ENCODE peak calls at places on chromosome 3, in six cellular contexts. One of them, this sample, is unnamed.

GRCh38 chr3:61955483-61955882 is 394.1 kb downstream of the PTPRG start:
- DNase-seq in NCI-H774: no peak
- DNase-seq in Calu3: no peak
- DNase-seq in NCI-H1105 treated with DMSO at 0.1 percent for 48 hours: no peak
- DNase-seq in stimulated activated naive CD4-positive, alpha-beta T cell treated with Interleukin-2 at 50 U/mL for 16 hours: no peak
- DNase-seq in EL: no peak
- DNase-seq in this sample: no peak

GRCh38 chr3:72738752-72739520 is 109.3 kb downstream of the SHQ1 start:
- DNase-seq in EL: peak
- DNase-seq in NCI-H774: peak
- DNase-seq in Calu3: peak
- DNase-seq in NCI-H1105 treated with DMSO at 0.1 percent for 48 hours: peak
- DNase-seq in stimulated activated naive CD4-positive, alpha-beta T cell treated with Interleukin-2 at 50 U/mL for 16 hours: peak
- DNase-seq in this sample: peak

GRCh38 chr3:154862265-154862664 is 217.9 kb upstream of the MME start:
- DNase-seq in NCI-H1105 treated with DMSO at 0.1 percent for 48 hours: no peak
- DNase-seq in stimulated activated naive CD4-positive, alpha-beta T cell treated with Interleukin-2 at 50 U/mL for 16 hours: no peak
- DNase-seq in EL: peak
- DNase-seq in Calu3: no peak
- DNase-seq in NCI-H774: no peak
- DNase-seq in this sample: no peak

GRCh38 chr3:15214758-15215157 is 8.7 kb downstream of the CAPN7 start:
- DNase-seq in NCI-H1105 treated with DMSO at 0.1 percent for 48 hours: no peak
- DNase-seq in Calu3: no peak
- DNase-seq in NCI-H774: no peak
- DNase-seq in EL: no peak
- DNase-seq in stimulated activated naive CD4-positive, alpha-beta T cell treated with Interleukin-2 at 50 U/mL for 16 hours: no peak
- DNase-seq in this sample: no peak

GRCh38 chr3:84943379-84943778 is 15.4 kb upstream of the CADM2 start:
- DNase-seq in EL: no peak
- DNase-seq in NCI-H1105 treated with DMSO at 0.1 percent for 48 hours: no peak
- DNase-seq in Calu3: no peak
- DNase-seq in stimulated activated naive CD4-positive, alpha-beta T cell treated with Interleukin-2 at 50 U/mL for 16 hours: no peak
- DNase-seq in NCI-H774: no peak
- DNase-seq in this sample: no peak

GRCh38 chr3:16871915-16872842 is 12.6 kb upstream of the PLCL2 start:
- DNase-seq in EL: peak
- DNase-seq in stimulated activated naive CD4-positive, alpha-beta T cell treated with Interleukin-2 at 50 U/mL for 16 hours: no peak
- DNase-seq in Calu3: no peak
- DNase-seq in NCI-H1105 treated with DMSO at 0.1 percent for 48 hours: no peak
- DNase-seq in NCI-H774: no peak
- DNase-seq in this sample: no peak

GRCh38 chr3:124496066-124496465 is 234.2 kb upstream of the UMPS start:
- DNase-seq in NCI-H774: no peak
- DNase-seq in stimulated activated naive CD4-positive, alpha-beta T cell treated with Interleukin-2 at 50 U/mL for 16 hours: no peak
- DNase-seq in Calu3: no peak
- DNase-seq in NCI-H1105 treated with DMSO at 0.1 percent for 48 hours: no peak
- DNase-seq in EL: no peak
- DNase-seq in this sample: no peak

GRCh38 chr3:188288153-188288552 is 134.2 kb downstream of the LPP start:
- DNase-seq in EL: no peak
- DNase-seq in stimulated activated naive CD4-positive, alpha-beta T cell treated with Interleukin-2 at 50 U/mL for 16 hours: no peak
- DNase-seq in NCI-H1105 treated with DMSO at 0.1 percent for 48 hours: no peak
- DNase-seq in NCI-H774: no peak
- DNase-seq in Calu3: no peak
- DNase-seq in this sample: no peak

GRCh38 chr3:139388961-139389551 is 391 bp downstream of the COPB2 start:
- DNase-seq in Calu3: no peak
- DNase-seq in stimulated activated naive CD4-positive, alpha-beta T cell treated with Interleukin-2 at 50 U/mL for 16 hours: peak
- DNase-seq in EL: peak
- DNase-seq in NCI-H774: no peak
- DNase-seq in NCI-H1105 treated with DMSO at 0.1 percent for 48 hours: peak
- DNase-seq in this sample: no peak

GRCh38 chr3:194938845-194939531 is 253.3 kb downstream of the FAM43A start:
- DNase-seq in EL: no peak
- DNase-seq in stimulated activated naive CD4-positive, alpha-beta T cell treated with Interleukin-2 at 50 U/mL for 16 hours: no peak
- DNase-seq in NCI-H774: no peak
- DNase-seq in Calu3: no peak
- DNase-seq in NCI-H1105 treated with DMSO at 0.1 percent for 48 hours: no peak
- DNase-seq in this sample: no peak

GRCh38 chr3:150083653-150084037 is 113.0 kb upstream of the PFN2 start:
- DNase-seq in NCI-H774: peak
- DNase-seq in EL: peak
- DNase-seq in stimulated activated naive CD4-positive, alpha-beta T cell treated with Interleukin-2 at 50 U/mL for 16 hours: no peak
- DNase-seq in NCI-H1105 treated with DMSO at 0.1 percent for 48 hours: no peak
- DNase-seq in Calu3: no peak
- DNase-seq in this sample: no peak

GRCh38 chr3:127291611-127292010 is 3.8 kb upstream of the PRR20G start:
- DNase-seq in Calu3: no peak
- DNase-seq in stimulated activated naive CD4-positive, alpha-beta T cell treated with Interleukin-2 at 50 U/mL for 16 hours: no peak
- DNase-seq in NCI-H774: no peak
- DNase-seq in NCI-H1105 treated with DMSO at 0.1 percent for 48 hours: no peak
- DNase-seq in EL: no peak
- DNase-seq in this sample: no peak

GRCh38 chr3:45664558-45664957 is 24.6 kb upstream of the SACM1L start:
- DNase-seq in EL: no peak
- DNase-seq in NCI-H774: no peak
- DNase-seq in stimulated activated naive CD4-positive, alpha-beta T cell treated with Interleukin-2 at 50 U/mL for 16 hours: peak
- DNase-seq in Calu3: no peak
- DNase-seq in NCI-H1105 treated with DMSO at 0.1 percent for 48 hours: no peak
- DNase-seq in this sample: no peak

GRCh38 chr3:4525555-4526238 is 32.5 kb downstream of the ITPR1 start:
- DNase-seq in EL: no peak
- DNase-seq in Calu3: no peak
- DNase-seq in NCI-H1105 treated with DMSO at 0.1 percent for 48 hours: no peak
- DNase-seq in NCI-H774: no peak
- DNase-seq in stimulated activated naive CD4-positive, alpha-beta T cell treated with Interleukin-2 at 50 U/mL for 16 hours: no peak
- DNase-seq in this sample: no peak

This sample was measured in NCI-H2029 treated with DMSO at 0.1 percent for 48 hours.